ENCODE peak calls at places on chromosome 2, in nine cellular contexts. B is omental fat pad, U is cardiac muscle cell, Q is heart right ventricle, E is sigmoid colon, L is pancreas, F is MCF 10A, C is right atrium auricular region, J is GM06990. V is an unnamed sample.
A peak's percentile ranks its signal among the peaks of the same experiment; 100 is the strongest.

GRCh38 chr2:238771193-238771592 is 76.7 kb upstream of the TWIST2 start:
- DNase-seq in B (no peak), U (peak; percentile 49), Q (no peak), E (no peak), L (no peak), F (peak; percentile 26), C (no peak), J (no peak), V (no peak)

GRCh38 chr2:185700883-185701282 is 37.7 kb upstream of the FSIP2 start:
- DNase-seq in B (no peak), U (no peak), Q (no peak), E (no peak), L (no peak), F (no peak), C (no peak), J (no peak), V (no peak)

GRCh38 chr2:120820263-120820884 is 84.7 kb downstream of the GLI2 start:
- DNase-seq in B (no peak), U (peak; percentile 65), Q (peak; percentile 38), E (peak; percentile 82), L (no peak), F (no peak), C (no peak), J (no peak), V (no peak)

GRCh38 chr2:18752022-18752493 is 162.7 kb upstream of the NT5C1B start:
- DNase-seq in B (no peak), U (peak; percentile 42), Q (no peak), E (no peak), L (no peak), F (no peak), C (no peak), J (no peak), V (no peak)

GRCh38 chr2:239836021-239836765 is 188.9 kb downstream of the NDUFA10 start:
- DNase-seq in B (no peak), U (no peak), Q (no peak), E (peak; percentile 39), L (no peak), F (no peak), C (peak; percentile 28), J (no peak), V (no peak)

GRCh38 chr2:14774569-14774968 is 142.1 kb downstream of the LRATD1 start:
- DNase-seq in B (no peak), U (no peak), Q (no peak), E (no peak), L (no peak), F (no peak), C (no peak), J (no peak), V (no peak)

GRCh38 chr2:216700088-216700567 is 4.8 kb upstream of the IGFBP5 start:
- DNase-seq in B (no peak), U (no peak), Q (no peak), E (peak; percentile 70), L (no peak), F (no peak), C (no peak), J (no peak), V (no peak)

GRCh38 chr2:172196768-172197322 is 94.1 kb upstream of the DLX2 start:
- DNase-seq in B (no peak), U (peak; percentile 50), Q (no peak), E (no peak), L (no peak), F (peak; percentile 99), C (no peak), J (no peak), V (no peak)

GRCh38 chr2:82795446-82795845 is 1663.6 kb downstream of the SUCLG1 start:
- DNase-seq in B (no peak), U (peak; percentile 86), Q (no peak), E (no peak), L (no peak), F (peak; percentile 73), C (no peak), J (no peak), V (no peak)

GRCh38 chr2:173631123-173631450 is 276.4 kb downstream of the CDCA7 start:
- DNase-seq in B (no peak), U (peak; percentile 30), Q (peak; percentile 44), E (no peak), L (no peak), F (no peak), C (no peak), J (no peak), V (no peak)

GRCh38 chr2:228600265-228600664 is 418.8 kb upstream of the SPHKAP start:
- DNase-seq in B (no peak), U (peak; percentile 10), Q (no peak), E (no peak), L (no peak), F (peak; percentile 48), C (no peak), J (no peak), V (no peak)

GRCh38 chr2:12824304-12824761 is 107.6 kb downstream of the TRIB2 start:
- DNase-seq in B (no peak), U (peak; percentile 76), Q (peak; percentile 78), E (no peak), L (no peak), F (no peak), C (peak; percentile 68), J (no peak), V (no peak)

GRCh38 chr2:126913881-126914495 is 15.3 kb downstream of the TEX51 start:
- DNase-seq in B (no peak), U (no peak), Q (no peak), E (peak; percentile 46), L (no peak), F (no peak), C (peak; percentile 28), J (no peak), V (no peak)

GRCh38 chr2:196279496-196279895 is 108.1 kb upstream of the STK17B start:
- DNase-seq in B (no peak), U (no peak), Q (no peak), E (no peak), L (no peak), F (no peak), C (no peak), J (no peak), V (no peak)

GRCh38 chr2:68167186-68167585 is 9.5 kb downstream of the PNO1 start:
- DNase-seq in B (no peak), U (peak; percentile 44), Q (no peak), E (no peak), L (no peak), F (no peak), C (no peak), J (no peak), V (no peak)

GRCh38 chr2:136247204-136247990 is 129.4 kb upstream of the CXCR4 start:
- DNase-seq in B (no peak), U (peak; percentile 29), Q (no peak), E (no peak), L (no peak), F (peak; percentile 56), C (peak; percentile 76), J (no peak), V (no peak)

GRCh38 chr2:218021536-218022071 is 18.8 kb upstream of the TNS1 start:
- DNase-seq in B (no peak), U (no peak), Q (peak; percentile 69), E (peak; percentile 69), L (peak; percentile 3), F (no peak), C (no peak), J (no peak), V (no peak)

GRCh38 chr2:203687161-203687560 is 19.3 kb upstream of the CD28 start:
- DNase-seq in B (no peak), U (peak; percentile 26), Q (no peak), E (no peak), L (no peak), F (peak; percentile 52), C (no peak), J (no peak), V (no peak)

GRCh38 chr2:224910535-224910934 is 131.7 kb downstream of the DOCK10 start:
- DNase-seq in B (no peak), U (peak; percentile 25), Q (no peak), E (no peak), L (no peak), F (no peak), C (no peak), J (no peak), V (no peak)

GRCh38 chr2:26722911-26723310 is 30.4 kb downstream of the KCNK3 start:
- DNase-seq in B (no peak), U (no peak), Q (no peak), E (no peak), L (no peak), F (no peak), C (no peak), J (no peak), V (no peak)

GRCh38 chr2:6917071-6917760 is at the start of gene RNF144A:
- DNase-seq in B (no peak), U (peak; percentile 64), Q (peak; percentile 36), E (peak; percentile 72), L (peak; percentile 54), F (no peak), C (no peak), J (peak; percentile 70), V (no peak)

GRCh38 chr2:119291588-119292167 is 68.0 kb downstream of the STEAP3 start:
- DNase-seq in B (no peak), U (no peak), Q (no peak), E (no peak), L (no peak), F (no peak), C (no peak), J (no peak), V (no peak)

GRCh38 chr2:86445436-86445835 is 4.3 kb downstream of the KDM3A start:
- DNase-seq in B (no peak), U (no peak), Q (no peak), E (no peak), L (no peak), F (no peak), C (no peak), J (no peak), V (no peak)
- TF ChIP-seq CTCF in B (no peak), U (no peak), Q (no peak), E (no peak), L (no peak), F (no peak), C (no peak), J (no peak), V (no peak)

GRCh38 chr2:206353685-206354084 is 79.2 kb downstream of the ZDBF2 start:
- DNase-seq in B (no peak), U (no peak), Q (no peak), E (no peak), L (no peak), F (peak; percentile 8), C (no peak), J (peak; percentile 26), V (no peak)
- TF ChIP-seq CTCF in B (no peak), U (no peak), Q (no peak), E (no peak), L (no peak), F (no peak), C (no peak), J (peak; percentile 10), V (no peak)

GRCh38 chr2:159185401-159186130 is 100.9 kb downstream of the WDSUB1 start:
- DNase-seq in B (no peak), U (peak; percentile 65), Q (peak; percentile 33), E (no peak), L (no peak), F (peak; percentile 37), C (no peak), J (peak; percentile 44), V (no peak)
- TF ChIP-seq CTCF in B (no peak), U (peak; percentile 55), Q (peak; percentile 54), E (peak; percentile 27), L (no peak), F (peak; percentile 20), C (no peak), J (peak; percentile 69), V (no peak)

GRCh38 chr2:190974629-190975361 is 39.2 kb downstream of the STAT1 start:
- DNase-seq in B (no peak), U (no peak), Q (no peak), E (no peak), L (no peak), F (no peak), C (no peak), J (no peak), V (no peak)
- TF ChIP-seq CTCF in B (no peak), U (no peak), Q (no peak), E (no peak), L (no peak), F (no peak), C (no peak), J (no peak), V (no peak)

V was measured in breast epithelium.